ENCODE peak calls at places on chromosomes 12 and 14, in seven cellular contexts. L is IMR-90, H is A549, I is heart right ventricle, S is endothelial cell of umbilical vein, X is sigmoid colon, O is A673. M is an unnamed sample.

GRCh38 chr14:91258021-91258618 is 13.6 kb upstream of the GPR68 start:
- DNase-seq in L (peak), H (no peak), I (no peak), S (peak), X (peak), O (no peak), M (peak)

GRCh38 chr12:57837779-57838562 is 8.6 kb downstream of the CTDSP2 start:
- DNase-seq in L (peak), H (no peak), I (peak), S (peak), X (no peak), O (peak), M (peak)

GRCh38 chr12:89679631-89680030 is 29.0 kb downstream of the ATP2B1 start:
- DNase-seq in L (no peak), H (no peak), I (no peak), S (no peak), X (no peak), O (no peak), M (no peak)

GRCh38 chr12:8609061-8609570 is 3.5 kb downstream of the AICDA start:
- DNase-seq in L (peak), H (peak), I (no peak), S (peak), X (no peak), O (peak), M (peak)

GRCh38 chr14:91138511-91139359 is 24.9 kb downstream of the DGLUCY start:
- DNase-seq in L (no peak), H (peak), I (no peak), S (peak), X (no peak), O (peak), M (peak)

GRCh38 chr12:127773520-127773919 is 493.4 kb upstream of the TMEM132C start:
- DNase-seq in L (no peak), H (no peak), I (no peak), S (no peak), X (no peak), O (no peak), M (no peak)

GRCh38 chr14:34628681-34629135 is 1.2 kb downstream of the SNX6 start:
- DNase-seq in L (peak), H (no peak), I (peak), S (peak), X (no peak), O (peak), M (peak)

GRCh38 chr12:92928431-92928961 is 599 bp downstream of the EEA1 start:
- DNase-seq in L (no peak), H (peak), I (peak), S (peak), X (peak), O (no peak), M (peak)

GRCh38 chr12:87038098-87038497 is 781.9 kb upstream of the MGAT4C start:
- DNase-seq in L (no peak), H (no peak), I (no peak), S (no peak), X (no peak), O (no peak), M (no peak)

GRCh38 chr12:97502600-97502999 is 40.0 kb downstream of the RMST start:
- DNase-seq in L (no peak), H (no peak), I (no peak), S (no peak), X (no peak), O (no peak), M (no peak)

GRCh38 chr12:52089491-52089890 is 10.0 kb downstream of the SMIM41 start:
- DNase-seq in L (no peak), H (no peak), I (no peak), S (no peak), X (no peak), O (no peak), M (no peak)

GRCh38 chr14:101587403-101587998 is 26.2 kb downstream of the DIO3 start:
- DNase-seq in L (no peak), H (no peak), I (no peak), S (no peak), X (no peak), O (no peak), M (no peak)

GRCh38 chr14:88598097-88598675 is 35.3 kb downstream of the ZC3H14 start:
- DNase-seq in L (no peak), H (no peak), I (no peak), S (no peak), X (no peak), O (no peak), M (no peak)

GRCh38 chr14:24279301-24280186 is 8.1 kb upstream of the RABGGTA start:
- DNase-seq in L (no peak), H (no peak), I (peak), S (no peak), X (no peak), O (peak), M (no peak)

GRCh38 chr14:91924871-91925726 is 22.4 kb downstream of the FBLN5 start:
- DNase-seq in L (no peak), H (no peak), I (no peak), S (no peak), X (peak), O (peak), M (peak)

GRCh38 chr12:388547-389137 is 478 bp downstream of the KDM5A start:
- DNase-seq in L (peak), H (peak), I (no peak), S (peak), X (no peak), O (peak), M (peak)

GRCh38 chr14:54803396-54803795 is 99.2 kb downstream of the GCH1 start:
- DNase-seq in L (no peak), H (no peak), I (no peak), S (no peak), X (no peak), O (no peak), M (no peak)

GRCh38 chr12:83462419-83462818 is 775.7 kb downstream of the TMTC2 start:
- DNase-seq in L (no peak), H (no peak), I (no peak), S (no peak), X (no peak), O (peak), M (no peak)

GRCh38 chr12:96240656-96241055 is 46.5 kb downstream of the ELK3 start:
- DNase-seq in L (no peak), H (no peak), I (no peak), S (no peak), X (peak), O (no peak), M (no peak)

GRCh38 chr12:116916714-116917114 is 6.0 kb downstream of the FBXW8 start:
- DNase-seq in L (peak), H (peak), I (peak), S (peak), X (no peak), O (no peak), M (peak)

DNA sequence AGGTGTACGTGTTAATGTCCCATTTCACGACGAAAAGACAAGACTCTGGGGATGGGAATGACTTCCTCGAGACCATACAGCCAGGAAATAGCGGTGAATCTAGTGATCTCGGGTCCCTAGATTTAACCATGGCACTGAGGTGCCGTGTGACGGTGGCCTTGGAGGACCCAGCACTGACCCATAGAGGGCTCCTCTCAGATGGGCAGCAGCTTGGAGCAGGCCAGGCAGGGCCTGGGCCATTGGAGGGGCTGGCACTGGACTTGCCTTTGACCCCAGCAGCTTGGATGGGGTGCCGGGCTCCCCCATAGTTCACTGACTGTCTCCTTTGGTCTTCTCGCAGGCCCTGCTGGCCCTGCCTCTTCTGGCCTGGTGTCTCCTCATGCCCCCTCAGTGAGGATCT is 5.4 kb downstream of the TCL1B start:
- DNase-seq in L (no peak), H (no peak), I (no peak), S (no peak), X (no peak), O (no peak), M (no peak)
- TF ChIP-seq CTCF in L (no peak), H (no peak), I (no peak), S (no peak), X (no peak), O (no peak), M (no peak)

GRCh38 chr12:13099066-13099909 is 4.2 kb downstream of the GSG1 start:
- DNase-seq in L (no peak), H (no peak), I (peak), S (peak), X (no peak), O (no peak), M (no peak)
- H3K4me3 ChIP-seq in L (no peak), H (no peak), I (no peak), S (no peak), X (no peak), O (no peak), M (no peak)

GRCh38 chr12:110888256-110888991 is 32.0 kb downstream of the MYL2 start:
- DNase-seq in L (no peak), H (no peak), I (no peak), S (no peak), X (no peak), O (peak), M (no peak)
- TF ChIP-seq CTCF in L (no peak), H (no peak), I (no peak), S (no peak), X (peak), O (peak), M (no peak)

GRCh38 chr12:98701166-98701565 is 56.1 kb downstream of the APAF1 start:
- DNase-seq in L (peak), H (no peak), I (no peak), S (no peak), X (no peak), O (no peak), M (no peak)

GRCh38 chr12:98696036-98696646 is 51.1 kb downstream of the APAF1 start:
- DNase-seq in L (peak), H (no peak), I (no peak), S (no peak), X (no peak), O (no peak), M (no peak)

GRCh38 chr12:98697209-98697608 is 52.1 kb downstream of the APAF1 start:
- DNase-seq in L (no peak), H (no peak), I (no peak), S (no peak), X (no peak), O (no peak), M (no peak)

GRCh38 chr12:98699568-98699967 is 54.5 kb downstream of the APAF1 start:
- DNase-seq in L (peak), H (no peak), I (peak), S (no peak), X (no peak), O (no peak), M (peak)

DNA sequence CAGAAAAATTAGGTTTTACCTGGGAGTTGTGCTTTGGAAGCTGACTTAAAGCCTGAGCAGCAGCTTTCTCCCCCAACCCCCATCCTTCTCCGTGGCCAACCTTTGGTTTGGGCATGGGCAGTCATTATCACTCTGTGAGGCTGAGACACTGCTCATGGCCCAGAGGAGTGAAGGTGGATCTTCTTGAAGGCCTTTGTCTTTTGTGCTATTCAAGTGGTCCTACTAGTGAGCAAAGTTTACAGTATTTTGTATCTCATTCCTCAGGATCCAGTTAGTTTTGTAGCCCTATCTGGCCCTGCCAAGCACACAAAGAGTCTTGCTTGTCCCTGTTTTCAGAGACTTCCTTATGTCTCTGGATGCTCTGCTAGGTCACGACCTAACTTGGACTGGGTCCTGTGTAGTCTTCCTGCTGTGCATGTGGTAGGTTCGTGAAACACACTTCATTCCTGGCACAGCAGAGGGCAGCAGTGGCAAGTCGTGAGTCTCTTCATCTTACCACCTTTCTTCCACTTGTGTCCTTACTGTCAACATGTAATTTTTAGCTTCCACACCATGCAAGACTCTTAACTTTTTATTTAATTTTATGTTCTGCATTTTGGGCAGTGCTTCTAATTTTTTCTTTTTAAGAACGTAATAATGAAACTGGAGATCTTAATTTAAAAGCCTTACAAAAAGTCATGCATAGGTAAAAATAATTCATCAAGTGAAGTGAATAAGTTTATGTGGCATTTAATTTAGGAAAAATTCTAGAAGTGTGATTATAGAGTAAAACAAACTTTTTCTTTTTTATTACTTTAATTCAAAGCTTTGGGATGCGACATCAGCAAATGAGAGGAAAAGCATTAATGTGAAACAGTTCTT is 53.7 kb downstream of the APAF1 start:
- DNase-seq in L (peak), H (peak), I (peak), S (peak), X (peak), O (peak), M (peak)
- H3K4me3 ChIP-seq in L (no peak), H (no peak), I (no peak), S (no peak), X (no peak), O (no peak), M (no peak)

DNA sequence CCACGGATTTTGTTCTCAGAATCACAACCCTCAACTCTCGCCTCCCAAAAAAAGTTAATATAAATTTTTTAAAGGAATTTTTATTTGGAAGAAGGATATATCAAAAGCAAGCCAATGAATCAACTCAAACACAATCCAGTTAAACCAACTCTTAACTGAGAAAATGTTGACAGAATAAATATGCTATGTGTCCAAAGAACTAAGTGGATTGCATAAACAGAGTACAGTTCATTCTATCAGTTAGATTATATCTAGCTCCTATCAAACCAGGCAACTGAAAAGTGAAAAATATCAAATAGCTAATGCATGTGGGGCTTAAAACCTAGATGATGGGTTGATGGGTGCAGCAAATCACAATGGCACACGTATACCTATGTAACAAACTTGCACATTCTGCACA is 16.6 kb downstream of the SLC41A2 start:
- DNase-seq in L (no peak), H (no peak), I (no peak), S (no peak), X (no peak), O (no peak), M (no peak)
- TF ChIP-seq CTCF in L (no peak), H (no peak), I (no peak), S (no peak), X (no peak), O (no peak), M (no peak)

DNA sequence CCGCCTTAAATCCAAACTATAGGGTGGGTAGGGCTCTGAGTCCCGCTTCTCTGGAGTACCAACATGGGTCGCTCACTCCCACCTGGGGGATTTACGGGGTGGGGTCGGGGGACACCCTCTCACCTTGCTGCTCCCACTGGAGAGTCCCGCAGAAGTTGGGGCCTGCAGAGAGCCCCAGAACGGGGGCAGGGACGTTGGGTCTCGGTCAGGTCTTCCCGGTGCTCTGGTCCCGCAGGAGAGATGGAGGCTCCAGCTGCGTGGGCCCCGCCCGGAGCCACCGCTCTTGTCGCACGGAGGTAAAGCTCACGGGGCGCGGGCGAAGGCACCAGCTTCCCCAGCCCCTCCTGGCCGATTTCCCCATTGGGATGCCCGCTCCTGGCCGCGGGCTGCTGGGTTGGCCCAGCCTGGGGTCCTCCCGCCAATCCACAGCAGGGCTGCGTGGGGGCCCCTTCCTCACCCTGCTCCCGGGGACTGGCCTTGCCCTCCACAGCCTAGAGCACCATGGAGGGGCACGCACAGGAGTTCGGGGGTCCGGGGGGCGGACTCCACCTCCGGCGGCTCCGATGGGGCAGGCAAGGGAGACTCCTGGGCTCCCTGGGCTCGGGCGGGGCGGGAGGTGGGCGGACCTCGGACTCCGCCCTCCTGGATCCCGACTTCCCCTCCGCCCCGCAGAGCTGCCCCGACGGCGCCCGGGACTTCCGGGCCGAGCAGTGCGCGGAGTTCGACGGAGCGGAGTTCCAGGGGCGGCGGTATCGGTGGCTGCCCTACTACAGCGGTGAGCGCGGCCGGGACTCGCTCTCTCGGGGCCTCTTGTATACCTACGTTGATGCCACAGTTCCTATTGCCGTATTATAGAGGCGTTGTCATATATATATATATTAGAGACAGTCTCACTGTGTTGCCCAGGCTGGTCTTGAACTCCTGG is 8.4 kb downstream of the PAPLN start:
- DNase-seq in L (no peak), H (no peak), I (peak), S (peak), X (no peak), O (peak), M (peak)
- H3K4me3 ChIP-seq in L (peak), H (no peak), I (peak), S (peak), X (peak), O (peak), M (peak)

GRCh38 chr12:48086327-48086726 is 19.6 kb downstream of the SENP1 start:
- DNase-seq in L (no peak), H (no peak), I (no peak), S (no peak), X (no peak), O (no peak), M (no peak)

GRCh38 chr12:48080821-48081220 is 25.1 kb downstream of the SENP1 start:
- DNase-seq in L (no peak), H (no peak), I (no peak), S (no peak), X (no peak), O (no peak), M (no peak)

GRCh38 chr12:48080285-48080684 is 25.6 kb downstream of the SENP1 start:
- DNase-seq in L (no peak), H (no peak), I (no peak), S (no peak), X (no peak), O (no peak), M (no peak)

GRCh38 chr12:48084066-48084465 is 21.8 kb downstream of the SENP1 start:
- DNase-seq in L (peak), H (no peak), I (no peak), S (peak), X (no peak), O (peak), M (peak)

DNA sequence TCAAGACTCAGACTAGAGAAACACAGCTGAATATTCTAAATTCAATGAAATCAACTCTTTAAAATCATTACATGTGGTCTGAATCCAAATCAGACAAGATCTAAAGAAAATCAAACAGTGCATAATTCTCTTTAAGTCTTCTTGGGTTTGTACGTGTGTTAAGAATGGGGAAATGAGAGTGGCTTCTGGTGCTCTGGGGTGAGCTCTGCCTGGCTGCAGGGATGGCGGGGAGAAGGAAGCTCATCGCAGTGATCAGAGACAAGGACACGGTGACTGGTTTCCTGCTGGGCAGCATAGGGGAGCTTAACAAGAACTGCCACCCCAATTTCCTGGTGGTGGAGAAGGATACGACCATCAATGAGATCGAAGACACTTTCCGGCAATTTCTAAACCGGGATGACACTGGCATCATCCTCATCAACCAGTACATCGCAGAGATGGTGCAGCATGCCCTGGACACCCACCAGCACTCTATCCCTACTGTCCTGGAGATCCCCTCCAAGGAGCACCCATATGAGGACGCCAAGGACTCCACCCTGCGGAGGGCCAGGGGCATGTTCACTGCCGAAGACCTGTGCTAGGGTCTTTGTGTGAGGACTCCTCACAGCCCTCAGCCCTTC is 20.9 kb downstream of the SENP1 start:
- DNase-seq in L (no peak), H (no peak), I (no peak), S (no peak), X (no peak), O (no peak), M (no peak)
- TF ChIP-seq CTCF in L (no peak), H (no peak), I (no peak), S (no peak), X (no peak), O (no peak), M (no peak)

GRCh38 chr14:104085032-104085888 is at the start of gene ASPG:
- DNase-seq in L (no peak), H (peak), I (no peak), S (no peak), X (peak), O (no peak), M (no peak)

GRCh38 chr14:104086661-104087461 is 1.4 kb downstream of the ASPG start:
- DNase-seq in L (no peak), H (no peak), I (peak), S (no peak), X (no peak), O (no peak), M (no peak)

GRCh38 chr14:104084251-104085002 is 1.1 kb upstream of the ASPG start:
- DNase-seq in L (no peak), H (no peak), I (no peak), S (no peak), X (no peak), O (no peak), M (peak)

GRCh38 chr14:104086210-104086660 is 735 bp downstream of the ASPG start:
- DNase-seq in L (no peak), H (no peak), I (no peak), S (no peak), X (no peak), O (no peak), M (no peak)

DNA sequence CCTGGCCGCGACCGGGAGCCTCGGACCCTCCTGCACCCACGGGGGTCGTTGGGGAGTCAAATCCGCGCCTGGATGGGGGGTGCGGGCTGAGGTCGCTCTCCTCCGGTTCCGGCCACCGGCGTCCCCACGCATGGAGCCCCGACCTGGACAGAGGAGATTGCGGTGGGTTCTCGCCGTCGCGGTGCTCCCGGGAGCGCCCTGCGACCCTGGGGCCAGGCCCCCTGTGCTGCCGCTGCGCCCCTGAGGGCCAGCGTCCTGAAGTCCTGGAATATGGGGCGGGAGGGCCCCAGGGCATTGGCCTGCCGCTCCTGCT is 345 bp downstream of the ASPG start:
- DNase-seq in L (no peak), H (no peak), I (no peak), S (no peak), X (no peak), O (no peak), M (no peak)
- H3K4me3 ChIP-seq in L (no peak), H (peak), I (peak), S (no peak), X (peak), O (no peak), M (no peak)

GRCh38 chr14:73058224-73058922 is at the start of gene RBM25:
- DNase-seq in L (peak), H (peak), I (peak), S (peak), X (peak), O (peak), M (peak)
- TF ChIP-seq CTCF in L (no peak), H (no peak), I (peak), S (no peak), X (no peak), O (peak), M (no peak)